ENCODE peak calls at places on chromosomes 4 and X, in seven cellular contexts. Y, U, X, J, H, G and O are unnamed samples.

GRCh38 chr4:111027526-111027925 is 404.6 kb upstream of the PITX2 start:
- DNase-seq in H (no peak), J (no peak), U (no peak), Y (no peak), G (peak), X (no peak), O (no peak)

GRCh38 chr4:76714226-76714625 is 183.7 kb downstream of the SOWAHB start:
- DNase-seq in J (no peak), H (no peak), U (no peak), X (no peak), G (no peak), Y (no peak), O (no peak)

GRCh38 chr4:71206763-71207162 is 132.1 kb upstream of the SLC4A4 start:
- DNase-seq in X (no peak), U (no peak), G (peak), H (no peak), J (no peak), Y (no peak), O (no peak)

GRCh38 chrX:108216862-108217571 is 125.4 kb downstream of the ATG4A start:
- DNase-seq in J (no peak), Y (no peak), U (no peak), X (no peak), G (peak), H (no peak), O (no peak)

GRCh38 chr4:154590329-154591006 is at the start of gene FGA:
- DNase-seq in U (no peak), Y (no peak), J (no peak), H (no peak), X (no peak), G (no peak), O (no peak)

GRCh38 chr4:115366390-115366789 is 253.0 kb upstream of the NDST4 start:
- DNase-seq in X (no peak), G (no peak), J (no peak), Y (no peak), H (no peak), U (no peak), O (no peak)

GRCh38 chr4:153497988-153498967 is 32.1 kb downstream of the TMEM131L start:
- DNase-seq in X (no peak), Y (no peak), J (no peak), U (no peak), G (peak), H (peak), O (no peak)

GRCh38 chr4:182916483-182917181 is 554 bp downstream of the DCTD start:
- DNase-seq in G (peak), Y (no peak), X (peak), U (peak), J (peak), H (no peak), O (peak)

GRCh38 chr4:46016306-46016705 is 107.5 kb downstream of the GABRG1 start:
- DNase-seq in X (no peak), J (no peak), Y (no peak), G (no peak), U (no peak), H (no peak), O (no peak)

GRCh38 chr4:110850461-110851447 is 227.9 kb upstream of the PITX2 start:
- DNase-seq in G (no peak), J (no peak), H (no peak), U (no peak), X (no peak), Y (no peak), O (no peak)

GRCh38 chr4:139015948-139016451 is 419 bp downstream of the NOCT start:
- DNase-seq in J (no peak), H (peak), Y (no peak), U (no peak), G (no peak), X (no peak), O (peak)